ENCODE peak calls at places on chromosomes 7 and 10, in nine cellular contexts. Q, W, M, S, R, X, F, L and E are unnamed samples.

GRCh38 chr7:66539948-66540375 is 88.7 kb upstream of the KCTD7 start:
- DNase-seq in Q (no peak), W (no peak), M (no peak), S (no peak), R (no peak), X (no peak), F (no peak), L (no peak), E (no peak)

GRCh38 chr7:155214328-155214986 is 83.2 kb upstream of the INSIG1 start:
- DNase-seq in Q (no peak), W (peak), M (no peak), S (no peak), R (no peak), X (no peak), F (no peak), L (peak), E (no peak)

GRCh38 chr7:134705716-134706115 is 59.1 kb downstream of the BPGM start:
- DNase-seq in Q (no peak), W (no peak), M (no peak), S (no peak), R (no peak), X (no peak), F (no peak), L (no peak), E (no peak)

GRCh38 chr10:62689712-62690111 is 114.8 kb upstream of the ADO start:
- DNase-seq in Q (no peak), W (no peak), M (no peak), S (no peak), R (no peak), X (no peak), F (no peak), L (no peak), E (no peak)

GRCh38 chr7:83579740-83580139 is 69.2 kb downstream of the SEMA3E start:
- DNase-seq in Q (no peak), W (peak), M (no peak), S (no peak), R (no peak), X (no peak), F (no peak), L (no peak), E (no peak)

GRCh38 chr7:47602272-47603004 is 20.5 kb upstream of the TNS3 start:
- DNase-seq in Q (no peak), W (no peak), M (no peak), S (no peak), R (no peak), X (no peak), F (no peak), L (no peak), E (no peak)

GRCh38 chr7:129298268-129298893 is 73.6 kb downstream of the AHCYL2 start:
- DNase-seq in Q (peak), W (peak), M (no peak), S (no peak), R (peak), X (peak), F (no peak), L (no peak), E (peak)

GRCh38 chr10:60235001-60235400 is 154.7 kb downstream of the ANK3 start:
- DNase-seq in Q (no peak), W (peak), M (no peak), S (no peak), R (no peak), X (no peak), F (no peak), L (no peak), E (no peak)

GRCh38 chr10:117186832-117187615 is 10.3 kb upstream of the KCNK18 start:
- DNase-seq in Q (no peak), W (peak), M (no peak), S (no peak), R (no peak), X (no peak), F (no peak), L (no peak), E (no peak)

GRCh38 chr10:22086730-22087364 is 83.3 kb upstream of the DNAJC1 start:
- DNase-seq in Q (no peak), W (peak), M (peak), S (peak), R (peak), X (peak), F (peak), L (peak), E (peak)

GRCh38 chr10:1603181-1603580 is 134.1 kb downstream of the ADARB2 start:
- DNase-seq in Q (no peak), W (no peak), M (no peak), S (no peak), R (no peak), X (no peak), F (no peak), L (no peak), E (no peak)

GRCh38 chr10:86078639-86079035 is 288.0 kb downstream of the GRID1 start:
- DNase-seq in Q (no peak), W (no peak), M (no peak), S (no peak), R (no peak), X (no peak), F (no peak), L (no peak), E (no peak)

GRCh38 chr10:50552771-50553535 is 70.8 kb downstream of the SGMS1 start:
- DNase-seq in Q (no peak), W (peak), M (no peak), S (no peak), R (peak), X (peak), F (no peak), L (no peak), E (no peak)

GRCh38 chr7:103447073-103447960 is 1.3 kb upstream of the SLC26A5 start:
- DNase-seq in Q (peak), W (peak), M (peak), S (no peak), R (peak), X (peak), F (no peak), L (no peak), E (no peak)

GRCh38 chr7:39678935-39679690 is 55.7 kb downstream of the RALA start:
- DNase-seq in Q (no peak), W (no peak), M (no peak), S (no peak), R (no peak), X (no peak), F (no peak), L (no peak), E (no peak)

GRCh38 chr10:31762306-31762705 is 166.3 kb downstream of the ARHGAP12 start:
- DNase-seq in Q (no peak), W (no peak), M (no peak), S (no peak), R (no peak), X (no peak), F (no peak), L (no peak), E (no peak)

GRCh38 chr7:112255388-112255720 is 48.9 kb downstream of the ZNF277 start:
- DNase-seq in Q (no peak), W (no peak), M (no peak), S (no peak), R (no peak), X (peak), F (no peak), L (no peak), E (no peak)

GRCh38 chr7:11424006-11424405 is 408.0 kb downstream of the THSD7A start:
- DNase-seq in Q (no peak), W (no peak), M (no peak), S (no peak), R (no peak), X (no peak), F (no peak), L (no peak), E (no peak)

GRCh38 chr10:115417585-115418265 is 324.6 kb downstream of the ATRNL1 start:
- DNase-seq in Q (peak), W (peak), M (peak), S (no peak), R (peak), X (peak), F (no peak), L (no peak), E (no peak)

GRCh38 chr7:64182036-64182790 is 24.8 kb upstream of the ZNF735 start:
- DNase-seq in Q (no peak), W (no peak), M (no peak), S (no peak), R (no peak), X (no peak), F (no peak), L (no peak), E (no peak)
- H3K4me3 ChIP-seq in Q (no peak), W (no peak), M (no peak), S (no peak), R (no peak), X (no peak), F (no peak), L (no peak), E (no peak)

GRCh38 chr7:29275493-29275892 is 80.9 kb downstream of the CHN2 start:
- DNase-seq in Q (no peak), W (no peak), M (no peak), S (no peak), R (no peak), X (no peak), F (no peak), L (no peak), E (no peak)

GRCh38 chr7:29278362-29279070 is 83.9 kb downstream of the CHN2 start:
- DNase-seq in Q (no peak), W (no peak), M (no peak), S (no peak), R (no peak), X (no peak), F (no peak), L (no peak), E (no peak)

GRCh38 chr7:29277436-29278215 is 83.1 kb downstream of the CHN2 start:
- DNase-seq in Q (no peak), W (no peak), M (no peak), S (no peak), R (no peak), X (no peak), F (no peak), L (no peak), E (no peak)

GRCh38 chr7:29275018-29275318 is 80.4 kb downstream of the CHN2 start:
- DNase-seq in Q (no peak), W (no peak), M (no peak), S (no peak), R (no peak), X (no peak), F (no peak), L (no peak), E (no peak)

DNA sequence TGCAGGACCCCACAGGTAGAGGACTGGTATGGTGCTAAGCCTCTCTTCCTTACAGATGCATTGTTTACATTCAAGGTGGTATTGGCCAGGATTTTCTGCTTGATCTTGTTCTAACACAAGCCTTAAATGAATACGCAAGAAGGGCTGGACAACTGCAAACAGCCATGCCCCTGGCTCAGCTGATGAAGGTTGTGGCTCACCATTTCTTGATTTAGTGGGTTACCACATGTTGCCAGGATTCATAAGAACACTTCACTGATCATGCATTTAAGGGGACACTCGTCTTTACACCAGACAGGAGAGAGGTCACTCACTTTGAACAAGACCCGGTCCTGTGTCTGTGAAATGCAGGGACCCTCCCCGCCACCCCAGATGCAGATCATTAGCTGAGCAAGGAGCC is 82.2 kb downstream of the CHN2 start:
- DNase-seq in Q (no peak), W (no peak), M (no peak), S (no peak), R (no peak), X (no peak), F (no peak), L (no peak), E (no peak)
- H3K4me3 ChIP-seq in Q (no peak), W (no peak), M (no peak), S (no peak), R (no peak), X (no peak), F (no peak), L (no peak), E (no peak)

DNA sequence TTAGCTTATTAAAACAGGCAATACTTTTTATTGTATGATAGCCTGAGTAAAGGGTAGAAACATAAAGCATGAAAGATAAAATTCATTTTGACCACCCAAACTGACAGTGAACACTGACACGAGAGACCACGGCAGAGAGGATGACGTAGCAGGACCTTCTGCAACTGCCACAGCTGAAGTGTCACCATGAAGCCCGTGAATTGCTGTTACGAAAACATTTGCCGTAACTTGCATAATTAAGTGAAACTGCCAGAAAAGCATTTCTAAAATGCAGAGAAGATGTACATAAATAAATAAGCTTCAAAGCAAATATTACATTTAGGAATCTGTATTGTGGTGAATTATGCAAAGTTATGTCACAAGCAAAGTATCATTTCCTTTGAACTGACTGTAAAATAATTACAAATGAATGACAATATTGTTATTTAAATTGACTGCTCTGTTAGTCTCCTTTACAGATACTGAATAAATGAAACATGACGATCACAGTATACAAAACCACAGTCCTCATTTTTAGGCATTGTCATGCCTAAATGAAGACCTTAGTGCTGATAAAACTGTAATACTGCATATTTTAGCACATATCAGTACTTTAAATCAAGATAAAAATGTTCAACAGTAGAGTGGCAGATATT is 39.6 kb upstream of the FEZF1 start:
- DNase-seq in Q (no peak), W (no peak), M (no peak), S (no peak), R (no peak), X (no peak), F (no peak), L (no peak), E (no peak)
- H3K4me3 ChIP-seq in Q (no peak), W (no peak), M (no peak), S (no peak), R (no peak), X (no peak), F (no peak), L (no peak), E (no peak)

GRCh38 chr7:30180718-30181117 is 45.9 kb downstream of the MTURN start:
- DNase-seq in Q (no peak), W (no peak), M (no peak), S (no peak), R (no peak), X (no peak), F (no peak), L (no peak), E (no peak)
- H3K4me3 ChIP-seq in Q (no peak), W (no peak), M (no peak), S (no peak), R (no peak), X (no peak), F (no peak), L (no peak), E (no peak)